ENCODE peak calls at places on chromosomes 7 and 10, in ten cellular contexts. I is transverse colon, S is stomach, T is HCT116, W is IMR-90, E is H1, A is heart left ventricle, P is adrenal gland, Z is tibial nerve, V is suprapubic skin. H is an unnamed sample.
A peak's percentile ranks its signal among the peaks of the same experiment; 100 is the strongest.

GRCh38 chr7:149867762-149868637 is 5.8 kb upstream of the ATP6V0E2 start:
- DNase-seq in I (no peak), S (no peak), T (no peak), W (no peak), E (no peak), A (no peak), P (no peak), Z (no peak), V (peak; percentile 49), H (no peak)

GRCh38 chr10:71244638-71245419 is 32.5 kb downstream of the UNC5B start:
- DNase-seq in I (no peak), S (peak; percentile 39), T (no peak), W (peak; percentile 93), E (no peak), A (peak; percentile 83), P (peak; percentile 36), Z (peak; percentile 54), V (peak; percentile 88), H (no peak)

GRCh38 chr10:86950349-86950748 is 7.1 kb downstream of the MMRN2 start:
- DNase-seq in I (no peak), S (no peak), T (no peak), W (no peak), E (no peak), A (no peak), P (no peak), Z (no peak), V (no peak), H (no peak)

GRCh38 chr7:74587435-74588126 is 69.9 kb upstream of the GTF2I start:
- DNase-seq in I (peak; percentile 81), S (peak; percentile 77), T (no peak), W (peak; percentile 89), E (peak; percentile 69), A (peak; percentile 80), P (peak; percentile 98), Z (peak; percentile 90), V (peak; percentile 90), H (no peak)

GRCh38 chr7:7662527-7662926 is 22.0 kb downstream of the UMAD1 start:
- DNase-seq in I (no peak), S (no peak), T (no peak), W (peak; percentile 34), E (peak; percentile 52), A (no peak), P (no peak), Z (no peak), V (no peak), H (no peak)

GRCh38 chr10:75024971-75025523 is 86.4 kb upstream of the SAMD8 start:
- DNase-seq in I (no peak), S (peak; percentile 38), T (no peak), W (no peak), E (no peak), A (no peak), P (no peak), Z (no peak), V (no peak), H (no peak)

GRCh38 chr7:41103331-41103730 is 599.6 kb downstream of the INHBA start:
- DNase-seq in I (no peak), S (no peak), T (no peak), W (peak; percentile 77), E (no peak), A (no peak), P (no peak), Z (no peak), V (no peak), H (no peak)

GRCh38 chr7:112365551-112365950 is 84.7 kb upstream of the IFRD1 start:
- DNase-seq in I (no peak), S (no peak), T (no peak), W (no peak), E (no peak), A (no peak), P (no peak), Z (no peak), V (no peak), H (no peak)

GRCh38 chr10:34109952-34110702 is 705.0 kb downstream of the PARD3 start:
- DNase-seq in I (no peak), S (no peak), T (peak; percentile 71), W (peak; percentile 95), E (no peak), A (no peak), P (no peak), Z (no peak), V (no peak), H (no peak)

GRCh38 chr10:74238031-74238431 is 87.0 kb downstream of the ADK start:
- DNase-seq in I (no peak), S (peak; percentile 45), T (no peak), W (peak; percentile 57), E (no peak), A (no peak), P (no peak), Z (no peak), V (no peak), H (no peak)

GRCh38 chr10:114304566-114305421 is 65.7 kb downstream of the VWA2 start:
- DNase-seq in I (peak; percentile 62), S (peak; percentile 59), T (no peak), W (no peak), E (peak; percentile 86), A (peak; percentile 45), P (peak; percentile 38), Z (no peak), V (no peak), H (peak; percentile 17)

GRCh38 chr10:11609492-11610093 is 1.9 kb downstream of the USP6NL start:
- DNase-seq in I (no peak), S (no peak), T (no peak), W (no peak), E (no peak), A (no peak), P (no peak), Z (no peak), V (no peak), H (no peak)

GRCh38 chr7:111113263-111114017 is 22.5 kb downstream of the LRRN3 start:
- DNase-seq in I (no peak), S (no peak), T (no peak), W (peak; percentile 86), E (no peak), A (no peak), P (no peak), Z (no peak), V (no peak), H (no peak)

GRCh38 chr10:61747341-61747740 is 84.6 kb downstream of the CABCOCO1 start:
- DNase-seq in I (no peak), S (no peak), T (no peak), W (no peak), E (no peak), A (no peak), P (no peak), Z (no peak), V (no peak), H (no peak)

GRCh38 chr7:83517026-83517700 is 131.8 kb downstream of the SEMA3E start:
- DNase-seq in I (no peak), S (no peak), T (no peak), W (no peak), E (no peak), A (no peak), P (no peak), Z (no peak), V (no peak), H (no peak)

GRCh38 chr10:92590623-92591549 is 2.0 kb upstream of the KIF11 start:
- DNase-seq in I (peak; percentile 38), S (no peak), T (peak; percentile 75), W (peak; percentile 69), E (peak; percentile 49), A (peak; percentile 47), P (peak; percentile 66), Z (peak; percentile 49), V (no peak), H (no peak)

GRCh38 chr10:100923580-100923979 is 10.8 kb downstream of the SLF2 start:
- DNase-seq in I (no peak), S (no peak), T (no peak), W (no peak), E (no peak), A (no peak), P (no peak), Z (no peak), V (no peak), H (no peak)

GRCh38 chr10:6580279-6581029 is 378 bp upstream of the PRKCQ start:
- DNase-seq in I (peak; percentile 79), S (peak; percentile 77), T (peak; percentile 22), W (peak; percentile 47), E (peak; percentile 92), A (peak; percentile 47), P (peak; percentile 75), Z (no peak), V (no peak), H (no peak)
- TF ChIP-seq POLR2A in I (peak; percentile 26), S (no peak), T (no peak), W (no peak), E (peak; percentile 60), A (no peak), P (no peak), Z (no peak), V (no peak), H (no peak)

DNA sequence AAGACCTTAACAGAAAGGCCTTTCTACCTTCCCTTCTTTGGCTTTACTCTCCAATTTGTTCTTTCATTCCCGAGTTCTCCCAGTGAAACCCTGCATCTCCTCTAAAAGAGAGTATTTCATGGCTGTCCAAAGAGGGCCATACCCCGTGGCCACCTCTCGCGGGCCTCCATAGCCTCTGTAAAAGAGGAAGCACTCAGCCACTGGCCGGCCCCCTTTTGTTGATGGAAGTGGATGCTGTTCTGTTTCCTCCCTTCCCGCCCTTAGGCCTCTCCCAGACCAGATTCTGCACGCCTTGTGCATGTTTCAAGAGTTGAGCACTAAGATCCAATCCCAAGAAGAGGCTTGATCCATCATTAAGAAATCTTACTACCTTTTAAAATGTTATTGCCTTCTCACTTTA is 6.7 kb upstream of the FEZF1 start:
- DNase-seq in I (no peak), S (no peak), T (no peak), W (no peak), E (peak; percentile 63), A (no peak), P (no peak), Z (no peak), V (no peak), H (no peak)
- H3K27me3 ChIP-seq in I (peaks cover 100% of the 10 kb centered on the region), S (peaks cover 97% of the 10 kb centered on the region), T (no peaks in the 10 kb centered on the region), W (peaks cover 71% of the 10 kb centered on the region), E (peaks cover 63% of the 10 kb centered on the region), A (peaks cover 100% of the 10 kb centered on the region), P (peaks cover 100% of the 10 kb centered on the region), Z (peaks cover 4% of the 10 kb centered on the region), V (peaks cover 100% of the 10 kb centered on the region), H (peaks cover 24% of the 10 kb centered on the region)

DNA sequence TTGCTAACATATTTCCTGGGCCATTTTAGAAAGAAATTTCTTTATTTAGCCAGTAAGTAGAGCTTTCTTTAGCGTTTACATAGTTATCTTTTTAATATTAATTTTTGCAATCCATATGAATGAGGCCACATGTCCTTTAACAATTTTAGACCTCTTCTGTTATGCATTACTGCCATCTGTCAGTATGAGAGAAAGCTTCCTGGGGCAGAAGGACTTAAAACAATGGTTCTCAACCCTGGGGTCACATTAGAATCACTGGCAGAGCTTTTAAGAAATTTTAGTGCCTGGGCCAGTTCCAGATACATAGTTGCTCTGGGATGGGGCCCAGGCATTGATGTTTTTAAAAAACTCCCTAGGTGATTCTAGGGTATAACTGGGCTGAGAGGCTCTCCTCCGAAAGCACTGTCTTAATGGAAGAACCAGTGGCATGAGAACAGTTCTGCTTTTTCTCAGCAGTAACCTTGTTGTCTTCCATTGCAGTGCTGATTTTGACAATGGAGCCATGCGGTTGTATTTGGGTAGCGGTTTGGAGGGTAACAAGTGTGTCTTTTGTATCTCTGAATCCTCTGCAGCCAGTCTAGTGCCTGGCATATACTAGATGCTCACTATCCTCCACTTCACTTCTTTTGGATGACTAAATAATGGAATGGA is 226.9 kb downstream of the AUTS2 start:
- DNase-seq in I (no peak), S (no peak), T (no peak), W (no peak), E (no peak), A (no peak), P (no peak), Z (no peak), V (no peak), H (no peak)
- TF ChIP-seq CTCF in I (no peak), S (no peak), T (no peak), W (no peak), E (no peak), A (no peak), P (no peak), Z (no peak), V (no peak), H (no peak)

GRCh38 chr10:122112625-122113160 is 123.7 kb downstream of the TACC2 start:
- DNase-seq in I (peak; percentile 88), S (peak; percentile 88), T (peak; percentile 72), W (peak; percentile 96), E (peak; percentile 80), A (peak; percentile 89), P (peak; percentile 89), Z (peak; percentile 69), V (peak; percentile 86), H (no peak)
- TF ChIP-seq POLR2A in I (peak; percentile 65), S (peak; percentile 25), T (peak; percentile 56), W (peak; percentile 48), E (no peak), A (peak; percentile 67), P (peak; percentile 80), Z (peak; percentile 60), V (peak; percentile 78), H (peak; percentile 79)

H was measured in esophagus squamous epithelium.